ENCODE peak calls at places on chromosomes 16 and 17, in five cellular contexts. S, A, C, H and M are unnamed samples.

GRCh38 chr17:38872671-38873385 is 3.0 kb downstream of the LASP1 start:
- DNase-seq in S (no peak), A (no peak), C (no peak), H (no peak), M (peak)

GRCh38 chr16:89035698-89036570 is 57.7 kb upstream of the ACSF3 start:
- DNase-seq in S (no peak), A (no peak), C (no peak), H (no peak), M (no peak)

GRCh38 chr16:66904846-66905632 is 13.6 kb downstream of the CDH16 start:
- DNase-seq in S (no peak), A (no peak), C (no peak), H (no peak), M (no peak)

GRCh38 chr17:64580384-64581307 is 73.9 kb downstream of the CEP95 start:
- DNase-seq in S (no peak), A (no peak), C (no peak), H (no peak), M (peak)

GRCh38 chr16:25636662-25637061 is 55.1 kb upstream of the HS3ST4 start:
- DNase-seq in S (no peak), A (no peak), C (no peak), H (no peak), M (no peak)

GRCh38 chr17:74442670-74443515 is 11.0 kb downstream of the GPRC5C start:
- DNase-seq in S (no peak), A (peak), C (peak), H (no peak), M (peak)

GRCh38 chr17:38550661-38551060 is 55.1 kb downstream of the SRCIN1 start:
- DNase-seq in S (no peak), A (peak), C (no peak), H (no peak), M (no peak)

GRCh38 chr17:65166785-65167184 is 29.6 kb downstream of the RGS9 start:
- DNase-seq in S (no peak), A (no peak), C (no peak), H (no peak), M (no peak)

GRCh38 chr17:30921544-30922196 is at the start of gene ADAP2:
- DNase-seq in S (peak), A (peak), C (no peak), H (no peak), M (no peak)

GRCh38 chr17:76539631-76540271 is at the start of gene PRCD:
- DNase-seq in S (no peak), A (no peak), C (no peak), H (no peak), M (no peak)

GRCh38 chr17:79979841-79980215 is 55.8 kb downstream of the TBC1D16 start:
- DNase-seq in S (no peak), A (no peak), C (no peak), H (no peak), M (no peak)

GRCh38 chr17:8153550-8153956 is 1.3 kb upstream of the PER1 start:
- DNase-seq in S (no peak), A (peak), C (peak), H (no peak), M (peak)

GRCh38 chr16:22326771-22327445 is 29.7 kb downstream of the POLR3E start:
- DNase-seq in S (no peak), A (no peak), C (no peak), H (no peak), M (no peak)

GRCh38 chr16:74291577-74292208 is 4.9 kb upstream of the PSMD7 start:
- DNase-seq in S (no peak), A (peak), C (no peak), H (no peak), M (no peak)

GRCh38 chr16:830871-831570 is 30.5 kb upstream of the GNG13 start:
- DNase-seq in S (no peak), A (no peak), C (no peak), H (no peak), M (no peak)

GRCh38 chr16:79715088-79715487 is 114.6 kb upstream of the MAF start:
- DNase-seq in S (no peak), A (no peak), C (no peak), H (no peak), M (no peak)

GRCh38 chr17:10384175-10384574 is 11.4 kb upstream of the MYH13 start:
- DNase-seq in S (no peak), A (no peak), C (no peak), H (no peak), M (no peak)

DNA sequence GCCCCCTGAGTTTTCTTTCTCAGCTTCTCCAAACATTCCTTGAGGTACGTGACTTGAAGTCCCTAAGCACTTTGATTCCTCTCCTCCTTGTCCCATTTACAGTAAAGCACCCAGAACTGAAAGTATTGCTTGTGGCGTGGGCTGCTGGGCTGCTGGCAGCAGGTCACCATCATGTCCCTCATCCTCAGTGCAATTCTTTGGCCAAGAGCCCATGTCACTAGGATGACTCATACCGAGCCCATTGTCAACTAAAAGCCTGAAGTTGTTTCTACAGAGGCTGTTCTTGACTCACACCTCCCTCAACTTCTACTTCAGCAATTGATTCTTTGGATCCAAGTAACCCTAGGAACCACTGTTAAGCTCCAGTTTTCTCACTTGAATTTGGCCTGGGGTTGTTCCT is 54.3 kb downstream of the KPNA2 start:
- DNase-seq in S (no peak), A (no peak), C (no peak), H (no peak), M (peak)
- TF ChIP-seq CTCF in S (no peak), A (no peak), C (no peak), H (no peak), M (no peak)

GRCh38 chr17:59899099-59899498 is 6.2 kb downstream of the RPS6KB1 start:
- DNase-seq in S (no peak), A (peak), C (no peak), H (no peak), M (no peak)
- TF ChIP-seq CTCF in S (no peak), A (peak), C (peak), H (peak), M (peak)

GRCh38 chr17:17387461-17388362 is 84.5 kb downstream of the NT5M start:
- DNase-seq in S (peak), A (peak), C (no peak), H (no peak), M (peak)
- TF ChIP-seq CTCF in S (peak), A (no peak), C (peak), H (no peak), M (peak)

DNA sequence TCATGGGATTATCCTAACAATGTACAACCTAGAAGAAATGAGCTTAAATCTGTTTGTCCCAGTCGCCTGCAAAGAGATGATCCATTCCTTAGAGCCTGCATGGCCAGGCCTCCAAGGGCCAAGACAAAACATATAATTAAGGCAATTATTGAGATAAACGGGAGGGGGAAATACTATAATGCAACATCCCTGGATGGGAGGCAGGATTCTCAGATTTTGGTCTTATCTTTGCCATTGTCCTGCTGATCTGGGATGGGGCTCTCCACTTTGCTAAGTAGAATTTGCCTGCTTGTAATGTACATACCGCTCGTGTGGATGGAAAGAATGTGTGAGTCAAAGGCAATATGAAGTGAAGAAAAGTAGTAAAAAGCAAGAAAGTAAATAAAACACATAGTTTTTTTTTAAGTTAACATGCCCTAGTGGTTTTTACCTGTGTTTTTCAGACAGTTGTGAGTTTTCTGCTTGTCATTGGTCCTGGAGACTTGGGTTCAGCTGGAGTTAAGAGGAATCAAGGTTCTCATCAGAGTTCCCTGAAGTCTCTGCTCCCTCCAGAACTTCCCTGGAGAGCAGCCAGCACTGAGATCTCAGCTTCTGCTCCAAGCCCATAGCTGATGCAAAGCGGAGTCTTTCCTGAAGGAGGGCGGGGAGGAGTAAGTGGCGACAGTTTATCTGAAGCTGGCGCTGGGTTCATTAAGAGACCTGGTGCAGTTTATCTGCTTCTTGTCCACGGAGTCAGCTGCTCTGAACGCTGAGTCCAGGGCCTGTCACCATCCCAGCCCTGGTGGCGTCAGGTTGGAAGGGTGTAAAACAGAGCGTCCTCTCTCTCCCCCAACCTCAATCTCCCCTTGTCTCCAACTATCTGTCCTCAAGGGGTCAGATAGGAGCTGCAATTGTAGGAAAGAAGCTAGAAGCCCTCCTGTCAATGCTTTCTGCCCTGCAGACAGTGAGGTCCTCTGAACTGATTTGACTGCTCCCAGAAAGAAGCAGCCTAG is 30.1 kb downstream of the HOXB1 start:
- DNase-seq in S (no peak), A (no peak), C (no peak), H (no peak), M (no peak)
- TF ChIP-seq CTCF in S (no peak), A (no peak), C (no peak), H (peak), M (no peak)

GRCh38 chr17:49836111-49837030 is 11.5 kb downstream of the TAC4 start:
- DNase-seq in S (no peak), A (no peak), C (peak), H (no peak), M (no peak)

GRCh38 chr17:49843774-49844350 is 4.0 kb downstream of the TAC4 start:
- DNase-seq in S (no peak), A (no peak), C (no peak), H (no peak), M (peak)

GRCh38 chr17:49842846-49843245 is 5.0 kb downstream of the TAC4 start:
- DNase-seq in S (no peak), A (no peak), C (no peak), H (no peak), M (no peak)

GRCh38 chr17:49845210-49845782 is 2.6 kb downstream of the TAC4 start:
- DNase-seq in S (no peak), A (no peak), C (no peak), H (no peak), M (no peak)

DNA sequence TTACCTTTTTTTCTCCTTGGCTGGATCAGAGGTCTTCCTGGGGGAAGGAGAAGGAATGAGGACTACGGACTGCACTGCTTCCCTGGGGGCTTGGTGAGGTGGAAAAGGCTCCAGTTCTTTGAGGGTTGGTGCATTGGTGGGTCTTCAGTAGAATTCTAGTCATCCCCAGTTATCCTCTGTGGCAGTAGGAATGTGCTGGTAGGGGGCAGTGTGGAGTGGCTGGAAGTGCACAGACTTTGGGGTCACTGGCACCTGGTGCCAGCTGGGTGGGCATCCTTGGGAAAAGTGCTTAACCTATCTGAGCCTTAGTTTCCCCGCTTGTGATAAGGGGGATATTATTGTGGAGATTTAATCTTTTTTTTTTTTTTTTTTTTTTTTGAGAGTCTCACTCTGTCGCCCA is 6.3 kb downstream of the TAC4 start:
- DNase-seq in S (no peak), A (no peak), C (no peak), H (no peak), M (no peak)
- TF ChIP-seq CTCF in S (no peak), A (no peak), C (no peak), H (no peak), M (no peak)

GRCh38 chr17:37406635-37407455 is at the start of the genes ACACA and TADA2A:
- DNase-seq in S (no peak), A (peak), C (no peak), H (no peak), M (peak)
- TF ChIP-seq CTCF in S (no peak), A (no peak), C (no peak), H (no peak), M (no peak)

GRCh38 chr16:24493859-24494258 is 45.5 kb upstream of the RBBP6 start:
- DNase-seq in S (no peak), A (peak), C (no peak), H (no peak), M (no peak)

GRCh38 chr16:24504467-24505345 is 34.7 kb upstream of the RBBP6 start:
- DNase-seq in S (peak), A (peak), C (peak), H (peak), M (peak)

GRCh38 chr16:24497405-24497804 is 42.0 kb upstream of the RBBP6 start:
- DNase-seq in S (no peak), A (peak), C (no peak), H (no peak), M (no peak)

DNA sequence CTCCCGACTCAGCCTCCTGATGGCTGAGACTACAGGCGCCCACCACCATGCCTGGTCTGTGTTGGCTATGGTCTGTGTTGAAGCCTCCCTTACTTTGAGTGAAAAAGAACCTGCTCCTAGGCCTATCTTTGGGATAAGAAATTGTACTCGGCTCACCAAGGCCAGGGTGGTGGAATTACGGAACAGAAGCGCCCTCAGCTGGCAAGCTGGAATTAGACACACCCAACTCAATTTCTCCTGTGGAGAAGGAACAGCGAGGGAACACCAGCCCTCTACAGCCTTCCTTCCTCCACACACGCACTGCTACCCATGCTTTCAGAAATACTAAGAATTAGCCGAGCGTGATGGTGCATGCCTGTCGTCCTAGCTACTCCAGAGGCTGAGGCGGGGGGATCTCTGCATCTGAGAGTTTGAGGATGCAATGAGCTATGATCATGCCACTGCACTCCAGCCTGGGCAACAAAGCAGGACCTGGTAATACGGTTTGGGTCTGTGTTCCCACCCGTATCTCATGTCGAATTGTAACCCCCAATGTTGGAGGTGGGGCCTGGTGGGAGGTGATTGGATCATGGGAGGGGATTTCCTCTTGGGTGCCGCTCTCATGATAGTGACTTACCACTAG is 40.1 kb upstream of the RBBP6 start:
- DNase-seq in S (peak), A (peak), C (no peak), H (no peak), M (peak)
- TF ChIP-seq CTCF in S (peak), A (no peak), C (peak), H (peak), M (no peak)